ENCODE peak calls at places on chromosomes 12 and 14, in five cellular contexts. X is MM.1S, G is cardiac fibroblast, O is D721Med, D is tibial artery. Y is an unnamed sample.

GRCh38 chr14:55052259-55052930 is 948 bp downstream of the MAPK1IP1L start:
- DNase-seq in X (peak), G (peak), O (no peak), D (no peak), Y (no peak)

GRCh38 chr12:45338272-45338671 is 122.4 kb downstream of the ANO6 start:
- DNase-seq in X (no peak), G (peak), O (no peak), D (no peak), Y (no peak)

GRCh38 chr14:92936085-92936484 is 13.1 kb downstream of the CHGA start:
- DNase-seq in X (no peak), G (no peak), O (no peak), D (no peak), Y (no peak)

GRCh38 chr12:53051058-53051880 is 1.4 kb downstream of the TNS2 start:
- DNase-seq in X (no peak), G (peak), O (no peak), D (peak), Y (no peak)

GRCh38 chr12:69141074-69141473 is 98.3 kb upstream of the CPSF6 start:
- DNase-seq in X (no peak), G (no peak), O (no peak), D (no peak), Y (no peak)

GRCh38 chr14:63493246-63493645 is 49.9 kb downstream of the PPP2R5E start:
- DNase-seq in X (no peak), G (peak), O (no peak), D (no peak), Y (no peak)

GRCh38 chr14:20614038-20614840 is 23.1 kb upstream of the RNASE12 start:
- DNase-seq in X (no peak), G (peak), O (no peak), D (no peak), Y (peak)

GRCh38 chr12:29693962-29694361 is 89.8 kb downstream of the TMTC1 start:
- DNase-seq in X (no peak), G (no peak), O (no peak), D (no peak), Y (no peak)

GRCh38 chr14:34833545-34834523 is 41.3 kb downstream of the BAZ1A start:
- DNase-seq in X (no peak), G (peak), O (no peak), D (no peak), Y (no peak)

GRCh38 chr14:39107624-39108023 is 4.6 kb upstream of the SEC23A start:
- DNase-seq in X (peak), G (peak), O (peak), D (no peak), Y (no peak)

GRCh38 chr14:91108941-91109611 is 4.8 kb upstream of the DGLUCY start:
- DNase-seq in X (no peak), G (peak), O (no peak), D (peak), Y (peak)

GRCh38 chr14:61476737-61477410 is 155.5 kb downstream of the PRKCH start:
- DNase-seq in X (no peak), G (peak), O (no peak), D (peak), Y (peak)

GRCh38 chr12:69824028-69824427 is 999 bp upstream of the MYRFL start:
- DNase-seq in X (no peak), G (no peak), O (no peak), D (no peak), Y (no peak)

GRCh38 chr12:53499261-53500118 is at the start of gene MAP3K12:
- DNase-seq in X (peak), G (peak), O (no peak), D (peak), Y (peak)

GRCh38 chr12:30847259-30847658 is 79.3 kb upstream of the TSPAN11 start:
- DNase-seq in X (peak), G (peak), O (no peak), D (no peak), Y (peak)

GRCh38 chr12:123453165-123453564 is 4.8 kb upstream of the SNRNP35 start:
- DNase-seq in X (no peak), G (no peak), O (no peak), D (no peak), Y (peak)

GRCh38 chr14:55794655-55795583 is 214.9 kb downstream of the KTN1 start:
- DNase-seq in X (no peak), G (peak), O (no peak), D (no peak), Y (no peak)

GRCh38 chr12:101498252-101498651 is 23.1 kb downstream of the SPIC start:
- DNase-seq in X (no peak), G (no peak), O (no peak), D (no peak), Y (no peak)

GRCh38 chr12:46084666-46085631 is 94.6 kb upstream of the SCAF11 start:
- DNase-seq in X (no peak), G (no peak), O (no peak), D (no peak), Y (no peak)

GRCh38 chr14:105010891-105011291 is 10.0 kb downstream of the CDCA4 start:
- DNase-seq in X (no peak), G (no peak), O (no peak), D (no peak), Y (no peak)

GRCh38 chr12:79549531-79550271 is 141.1 kb downstream of the PAWR start:
- DNase-seq in X (no peak), G (peak), O (no peak), D (no peak), Y (no peak)

GRCh38 chr12:26833692-26834168 is 736 bp upstream of the ITPR2 start:
- DNase-seq in X (peak), G (peak), O (no peak), D (no peak), Y (peak)

GRCh38 chr12:121803861-121804416 is at the start of gene SETD1B:
- DNase-seq in X (peak), G (peak), O (no peak), D (no peak), Y (peak)

GRCh38 chr12:128786741-128787391 is 36.9 kb downstream of the SLC15A4 start:
- DNase-seq in X (no peak), G (no peak), O (no peak), D (peak), Y (no peak)

GRCh38 chr12:49537709-49538601 is 875 bp upstream of the KCNH3 start:
- DNase-seq in X (peak), G (no peak), O (no peak), D (no peak), Y (peak)

GRCh38 chr12:1915082-1915968 is 3.1 kb downstream of the CACNA2D4 start:
- DNase-seq in X (no peak), G (no peak), O (no peak), D (no peak), Y (peak)

GRCh38 chr12:94074970-94075695 is 73.2 kb upstream of the PLXNC1 start:
- DNase-seq in X (no peak), G (peak), O (no peak), D (peak), Y (peak)

GRCh38 chr12:63994704-63995103 is 150.2 kb downstream of the SRGAP1 start:
- DNase-seq in X (no peak), G (no peak), O (no peak), D (no peak), Y (no peak)

GRCh38 chr14:70879448-70879847 is 27.8 kb upstream of the PCNX1 start:
- DNase-seq in X (no peak), G (no peak), O (no peak), D (no peak), Y (no peak)

GRCh38 chr12:52924764-52925716 is 20.2 kb upstream of the KRT8 start:
- DNase-seq in X (no peak), G (peak), O (no peak), D (no peak), Y (no peak)

GRCh38 chr12:14577344-14577743 is 9.7 kb upstream of the PLBD1 start:
- DNase-seq in X (no peak), G (peak), O (no peak), D (no peak), Y (no peak)

GRCh38 chr12:114834621-114835020 is 150.6 kb upstream of the TBX3 start:
- DNase-seq in X (no peak), G (peak), O (no peak), D (no peak), Y (no peak)

GRCh38 chr12:25308761-25309160 is 58.0 kb upstream of the KRAS start:
- DNase-seq in X (no peak), G (no peak), O (no peak), D (no peak), Y (no peak)

GRCh38 chr12:99418379-99418778 is 229.2 kb upstream of the GARIN6 start:
- DNase-seq in X (peak), G (no peak), O (no peak), D (no peak), Y (no peak)

GRCh38 chr14:105090493-105091334 is 25.5 kb upstream of the GPR132 start:
- DNase-seq in X (peak), G (peak), O (peak), D (peak), Y (peak)

DNA sequence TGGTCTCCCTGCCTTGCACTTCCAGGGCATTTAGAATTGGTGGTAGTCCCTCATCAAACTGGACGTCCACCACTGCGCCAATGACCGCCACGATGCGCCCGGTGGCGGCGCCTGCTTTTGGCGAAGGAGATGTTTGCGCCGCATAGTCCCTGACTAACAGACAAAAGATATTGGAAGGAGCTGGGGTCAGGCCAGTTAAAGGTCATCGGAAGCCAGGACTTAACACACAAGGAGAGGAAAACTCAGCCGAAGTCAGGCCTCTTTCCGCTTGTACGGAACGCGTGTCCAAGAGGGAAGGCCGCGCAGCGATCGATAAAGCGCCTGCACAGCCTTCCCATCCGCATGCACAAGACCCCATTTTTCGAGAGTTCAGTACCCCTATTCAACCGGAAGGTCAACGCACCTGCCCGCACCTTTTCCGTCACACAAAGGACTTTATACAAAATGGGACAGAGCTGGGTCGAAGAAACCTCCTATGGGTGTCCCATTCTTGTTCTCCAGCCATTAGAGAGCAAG is 525 bp downstream of the ATP5F1B start:
- DNase-seq in X (peak), G (peak), O (no peak), D (peak), Y (no peak)
- TF ChIP-seq CTCF in X (no peak), G (no peak), O (no peak), D (no peak), Y (no peak)

DNA sequence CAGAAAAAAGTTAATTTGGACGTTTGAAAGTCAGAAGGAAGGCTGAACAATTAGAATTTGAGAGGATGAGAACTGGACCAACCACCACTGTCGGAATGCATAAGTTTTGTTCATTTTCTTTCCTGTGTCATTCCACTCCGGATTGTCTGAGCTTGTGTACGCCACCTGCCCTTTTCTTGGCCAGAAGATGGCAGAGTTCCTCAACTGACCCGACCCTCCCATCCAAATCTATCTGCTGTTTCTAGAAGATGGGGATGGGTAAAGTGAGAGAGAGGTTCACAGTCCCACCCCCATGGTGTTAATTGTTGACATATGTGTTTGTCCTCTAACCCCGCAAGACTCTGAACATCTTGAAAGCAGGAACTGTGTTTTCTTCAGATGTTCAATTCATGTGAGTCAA is 388.0 kb downstream of the VRK1 start:
- DNase-seq in X (no peak), G (no peak), O (no peak), D (no peak), Y (peak)
- TF ChIP-seq CTCF in X (peak), G (no peak), O (peak), D (no peak), Y (peak)

DNA sequence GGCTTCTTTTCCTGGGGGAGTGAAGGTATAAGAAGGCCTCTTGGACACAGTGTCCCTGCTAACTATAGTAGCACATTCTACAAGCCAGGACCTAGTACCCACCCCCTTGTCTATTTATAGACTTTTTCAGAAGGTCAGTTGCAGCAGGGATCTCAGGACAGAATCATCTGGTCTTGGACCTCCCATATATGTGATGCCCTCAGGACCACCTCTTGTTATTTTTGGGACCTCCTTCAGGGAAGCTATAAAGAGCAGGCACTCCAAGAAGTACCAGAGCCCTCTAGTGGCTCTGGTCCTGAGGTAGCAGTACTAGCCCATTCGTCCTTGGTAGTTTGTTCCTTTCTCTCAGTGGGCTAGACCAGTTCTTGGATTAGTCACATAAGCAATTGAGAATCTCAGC is 4.3 kb downstream of the COQ10A start:
- DNase-seq in X (no peak), G (peak), O (no peak), D (no peak), Y (no peak)
- TF ChIP-seq CTCF in X (peak), G (peak), O (peak), D (peak), Y (no peak)

DNA sequence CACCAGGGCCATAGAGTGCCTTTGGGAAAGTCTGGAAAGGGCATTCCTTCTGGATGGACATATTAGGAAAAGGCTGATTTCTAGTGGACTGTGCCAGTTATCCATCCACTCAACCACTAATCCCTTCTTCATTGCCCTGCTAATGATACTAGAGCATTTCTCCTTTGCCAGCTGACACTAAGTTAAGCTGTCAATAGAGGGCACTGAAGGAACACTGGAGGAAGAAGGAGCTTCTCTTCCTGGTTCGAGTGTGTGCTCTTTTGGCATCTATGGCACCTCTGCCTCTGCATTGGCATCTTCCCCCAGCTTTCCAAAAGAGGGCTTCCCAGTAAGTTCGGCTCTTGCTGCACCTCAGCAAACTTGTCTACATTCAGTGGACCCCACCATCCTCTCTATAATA is 165.4 kb downstream of the DERA start:
- DNase-seq in X (peak), G (peak), O (no peak), D (no peak), Y (no peak)
- TF ChIP-seq CTCF in X (peak), G (peak), O (peak), D (no peak), Y (no peak)

GRCh38 chr12:132194056-132194455 is 49.8 kb downstream of the NOC4L start:
- DNase-seq in X (no peak), G (peak), O (no peak), D (no peak), Y (peak)
- TF ChIP-seq CTCF in X (peak), G (peak), O (no peak), D (no peak), Y (peak)

DNA sequence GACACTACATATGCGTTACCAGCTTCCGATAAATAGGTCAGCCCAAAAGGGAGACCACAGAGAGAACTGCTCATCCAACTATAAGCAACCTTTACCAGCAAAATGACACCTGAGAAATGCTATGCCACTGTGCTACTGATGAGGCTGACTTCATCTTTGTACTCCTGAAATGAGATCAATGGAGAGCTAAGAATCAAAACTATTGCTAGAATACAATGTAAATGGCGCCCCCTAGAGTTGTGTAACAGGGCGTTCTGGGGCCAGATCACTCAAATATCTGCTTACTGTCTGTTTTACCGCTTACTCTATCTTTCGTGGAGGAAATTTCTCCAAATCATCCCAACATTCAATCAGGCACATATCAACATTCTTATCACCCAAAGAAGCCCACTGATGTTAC is 4.6 kb downstream of the ZNF384 start:
- DNase-seq in X (peak), G (peak), O (no peak), D (no peak), Y (peak)
- TF ChIP-seq CTCF in X (peak), G (peak), O (peak), D (peak), Y (peak)

DNA sequence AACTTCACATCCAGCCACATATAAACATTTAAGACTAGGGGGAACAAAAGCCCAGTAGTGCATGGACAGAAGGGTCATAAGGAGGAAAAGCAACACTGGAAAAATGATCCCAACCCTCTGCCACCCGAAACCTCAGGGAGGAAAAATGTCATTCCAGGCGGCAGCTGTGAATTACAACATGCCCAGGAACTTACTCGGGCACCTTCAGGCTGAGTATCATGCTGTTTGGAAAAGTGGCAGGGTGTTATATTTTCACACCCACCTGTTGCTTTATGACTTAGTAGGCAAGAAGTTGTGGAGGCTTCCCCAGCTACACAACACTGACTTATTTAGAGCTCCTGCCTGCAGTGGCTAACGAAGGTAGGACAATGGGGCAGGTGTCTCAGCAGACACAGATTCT is 96.2 kb upstream of the IFNG-AS1 start:
- DNase-seq in X (no peak), G (no peak), O (no peak), D (no peak), Y (no peak)
- TF ChIP-seq CTCF in X (no peak), G (no peak), O (no peak), D (no peak), Y (no peak)

GRCh38 chr12:20800160-20800559 is 10.3 kb upstream of the SLCO1B3 start:
- DNase-seq in X (peak), G (no peak), O (no peak), D (no peak), Y (no peak)

GRCh38 chr12:20792971-20793370 is 17.5 kb upstream of the SLCO1B3 start:
- DNase-seq in X (no peak), G (no peak), O (no peak), D (no peak), Y (no peak)

GRCh38 chr12:20801035-20801434 is 9.5 kb upstream of the SLCO1B3 start:
- DNase-seq in X (no peak), G (no peak), O (no peak), D (no peak), Y (no peak)

DNA sequence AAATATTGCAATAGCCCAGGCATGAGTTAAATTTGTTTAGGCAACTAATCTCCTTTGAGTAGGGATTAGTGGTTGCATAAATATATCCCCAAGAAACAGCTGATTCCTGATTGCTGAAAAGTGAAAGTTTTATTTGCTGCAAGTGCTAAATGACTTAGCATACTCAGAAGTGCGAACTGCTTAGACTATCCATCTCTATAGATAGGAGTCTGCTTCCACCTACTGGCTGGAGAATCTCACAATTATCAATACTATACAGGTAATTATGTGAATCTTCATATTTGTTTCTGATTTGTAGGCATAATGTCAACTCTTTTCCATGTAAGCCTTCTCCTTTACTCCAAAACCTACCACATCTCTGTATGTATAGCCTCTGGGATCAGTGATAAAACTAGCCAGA is 11.9 kb upstream of the SLCO1B3 start:
- DNase-seq in X (peak), G (peak), O (no peak), D (no peak), Y (no peak)
- TF ChIP-seq CTCF in X (peak), G (peak), O (peak), D (peak), Y (no peak)

Y was measured in activated CD8-positive, alpha-beta T cell treated with anti-CD3 and anti-CD28 coated beads for 36 hours.